ENCODE peak calls at places on chromosomes 5 and 9, in eight cellular contexts. One of them, this sample, is unnamed.

GRCh38 chr9:138117101-138117750 is 239.6 kb downstream of the CACNA1B start:
- DNase-seq in non-pigmented ciliary epithelial cell: no peak
- DNase-seq in globus pallidus: no peak
- DNase-seq in dorsolateral prefrontal cortex: no peak
- DNase-seq in LHCN-M2: no peak
- DNase-seq in brain microvascular endothelial cell: no peak
- DNase-seq in stimulated activated CD8-positive, alpha-beta memory T cell treated with anti-CD3 and anti-CD28 coated beads, Interleukin-12 subunit alpha, Interleukin-12 subunit beta, amount 100 ng/mL, for 4 hours: no peak
- DNase-seq in stromal cell of bone marrow: no peak
- DNase-seq in this sample: no peak

GRCh38 chr9:134698587-134699342 is 57.2 kb downstream of the COL5A1 start:
- DNase-seq in non-pigmented ciliary epithelial cell: no peak
- DNase-seq in globus pallidus: peak
- DNase-seq in dorsolateral prefrontal cortex: peak
- DNase-seq in LHCN-M2: peak
- DNase-seq in brain microvascular endothelial cell: peak
- DNase-seq in stimulated activated CD8-positive, alpha-beta memory T cell treated with anti-CD3 and anti-CD28 coated beads, Interleukin-12 subunit alpha, Interleukin-12 subunit beta, amount 100 ng/mL, for 4 hours: no peak
- DNase-seq in stromal cell of bone marrow: no peak
- DNase-seq in this sample: peak

GRCh38 chr5:175922192-175922885 is 45.8 kb downstream of the THOC3 start:
- DNase-seq in non-pigmented ciliary epithelial cell: peak
- DNase-seq in globus pallidus: no peak
- DNase-seq in dorsolateral prefrontal cortex: no peak
- DNase-seq in LHCN-M2: peak
- DNase-seq in brain microvascular endothelial cell: peak
- DNase-seq in stimulated activated CD8-positive, alpha-beta memory T cell treated with anti-CD3 and anti-CD28 coated beads, Interleukin-12 subunit alpha, Interleukin-12 subunit beta, amount 100 ng/mL, for 4 hours: no peak
- DNase-seq in stromal cell of bone marrow: peak
- DNase-seq in this sample: peak

GRCh38 chr5:90802695-90803317 is 244.2 kb downstream of the ADGRV1 start:
- DNase-seq in non-pigmented ciliary epithelial cell: no peak
- DNase-seq in globus pallidus: no peak
- DNase-seq in dorsolateral prefrontal cortex: peak
- DNase-seq in LHCN-M2: peak
- DNase-seq in brain microvascular endothelial cell: peak
- DNase-seq in stimulated activated CD8-positive, alpha-beta memory T cell treated with anti-CD3 and anti-CD28 coated beads, Interleukin-12 subunit alpha, Interleukin-12 subunit beta, amount 100 ng/mL, for 4 hours: no peak
- DNase-seq in stromal cell of bone marrow: no peak
- DNase-seq in this sample: peak

GRCh38 chr5:93793159-93793781 is 51.9 kb upstream of the POU5F2 start:
- DNase-seq in non-pigmented ciliary epithelial cell: no peak
- DNase-seq in globus pallidus: no peak
- DNase-seq in dorsolateral prefrontal cortex: no peak
- DNase-seq in LHCN-M2: no peak
- DNase-seq in brain microvascular endothelial cell: no peak
- DNase-seq in stimulated activated CD8-positive, alpha-beta memory T cell treated with anti-CD3 and anti-CD28 coated beads, Interleukin-12 subunit alpha, Interleukin-12 subunit beta, amount 100 ng/mL, for 4 hours: no peak
- DNase-seq in stromal cell of bone marrow: no peak
- DNase-seq in this sample: no peak

GRCh38 chr5:99378443-99378842 is 449.6 kb upstream of the CHD1 start:
- DNase-seq in non-pigmented ciliary epithelial cell: no peak
- DNase-seq in globus pallidus: no peak
- DNase-seq in dorsolateral prefrontal cortex: no peak
- DNase-seq in LHCN-M2: no peak
- DNase-seq in brain microvascular endothelial cell: no peak
- DNase-seq in stimulated activated CD8-positive, alpha-beta memory T cell treated with anti-CD3 and anti-CD28 coated beads, Interleukin-12 subunit alpha, Interleukin-12 subunit beta, amount 100 ng/mL, for 4 hours: no peak
- DNase-seq in stromal cell of bone marrow: no peak
- DNase-seq in this sample: no peak

GRCh38 chr9:115593587-115594091 is 475.7 kb upstream of the TNC start:
- DNase-seq in non-pigmented ciliary epithelial cell: no peak
- DNase-seq in globus pallidus: peak
- DNase-seq in dorsolateral prefrontal cortex: peak
- DNase-seq in LHCN-M2: peak
- DNase-seq in brain microvascular endothelial cell: peak
- DNase-seq in stimulated activated CD8-positive, alpha-beta memory T cell treated with anti-CD3 and anti-CD28 coated beads, Interleukin-12 subunit alpha, Interleukin-12 subunit beta, amount 100 ng/mL, for 4 hours: no peak
- DNase-seq in stromal cell of bone marrow: no peak
- DNase-seq in this sample: peak

GRCh38 chr5:850511-851006 is at the start of gene ZDHHC11:
- DNase-seq in non-pigmented ciliary epithelial cell: no peak
- DNase-seq in globus pallidus: no peak
- DNase-seq in dorsolateral prefrontal cortex: no peak
- DNase-seq in LHCN-M2: no peak
- DNase-seq in brain microvascular endothelial cell: no peak
- DNase-seq in stimulated activated CD8-positive, alpha-beta memory T cell treated with anti-CD3 and anti-CD28 coated beads, Interleukin-12 subunit alpha, Interleukin-12 subunit beta, amount 100 ng/mL, for 4 hours: no peak
- DNase-seq in stromal cell of bone marrow: no peak
- DNase-seq in this sample: no peak

GRCh38 chr5:169071-169727 is 22.1 kb upstream of the LRRC14B start:
- DNase-seq in non-pigmented ciliary epithelial cell: peak
- DNase-seq in globus pallidus: no peak
- DNase-seq in dorsolateral prefrontal cortex: no peak
- DNase-seq in LHCN-M2: no peak
- DNase-seq in brain microvascular endothelial cell: peak
- DNase-seq in stimulated activated CD8-positive, alpha-beta memory T cell treated with anti-CD3 and anti-CD28 coated beads, Interleukin-12 subunit alpha, Interleukin-12 subunit beta, amount 100 ng/mL, for 4 hours: no peak
- DNase-seq in stromal cell of bone marrow: no peak
- DNase-seq in this sample: peak

GRCh38 chr9:20227166-20227874 is 395.0 kb downstream of the MLLT3 start:
- DNase-seq in non-pigmented ciliary epithelial cell: no peak
- DNase-seq in globus pallidus: no peak
- DNase-seq in dorsolateral prefrontal cortex: no peak
- DNase-seq in LHCN-M2: peak
- DNase-seq in brain microvascular endothelial cell: no peak
- DNase-seq in stimulated activated CD8-positive, alpha-beta memory T cell treated with anti-CD3 and anti-CD28 coated beads, Interleukin-12 subunit alpha, Interleukin-12 subunit beta, amount 100 ng/mL, for 4 hours: no peak
- DNase-seq in stromal cell of bone marrow: peak
- DNase-seq in this sample: peak

GRCh38 chr9:78325343-78325742 is 28.4 kb downstream of the PSAT1 start:
- DNase-seq in non-pigmented ciliary epithelial cell: no peak
- DNase-seq in globus pallidus: peak
- DNase-seq in dorsolateral prefrontal cortex: no peak
- DNase-seq in LHCN-M2: peak
- DNase-seq in brain microvascular endothelial cell: peak
- DNase-seq in stimulated activated CD8-positive, alpha-beta memory T cell treated with anti-CD3 and anti-CD28 coated beads, Interleukin-12 subunit alpha, Interleukin-12 subunit beta, amount 100 ng/mL, for 4 hours: no peak
- DNase-seq in stromal cell of bone marrow: no peak
- DNase-seq in this sample: peak

GRCh38 chr5:89934069-89934468 is 475.5 kb downstream of the CETN3 start:
- DNase-seq in non-pigmented ciliary epithelial cell: no peak
- DNase-seq in globus pallidus: no peak
- DNase-seq in dorsolateral prefrontal cortex: no peak
- DNase-seq in LHCN-M2: peak
- DNase-seq in brain microvascular endothelial cell: no peak
- DNase-seq in stimulated activated CD8-positive, alpha-beta memory T cell treated with anti-CD3 and anti-CD28 coated beads, Interleukin-12 subunit alpha, Interleukin-12 subunit beta, amount 100 ng/mL, for 4 hours: no peak
- DNase-seq in stromal cell of bone marrow: no peak
- DNase-seq in this sample: no peak

GRCh38 chr5:41427505-41427904 is 82.9 kb downstream of the PLCXD3 start:
- DNase-seq in non-pigmented ciliary epithelial cell: no peak
- DNase-seq in globus pallidus: no peak
- DNase-seq in dorsolateral prefrontal cortex: no peak
- DNase-seq in LHCN-M2: no peak
- DNase-seq in brain microvascular endothelial cell: no peak
- DNase-seq in stimulated activated CD8-positive, alpha-beta memory T cell treated with anti-CD3 and anti-CD28 coated beads, Interleukin-12 subunit alpha, Interleukin-12 subunit beta, amount 100 ng/mL, for 4 hours: no peak
- DNase-seq in stromal cell of bone marrow: no peak
- DNase-seq in this sample: no peak

GRCh38 chr5:1227669-1228068 is 2.5 kb downstream of the SLC6A18 start:
- DNase-seq in non-pigmented ciliary epithelial cell: no peak
- DNase-seq in globus pallidus: no peak
- DNase-seq in dorsolateral prefrontal cortex: no peak
- DNase-seq in LHCN-M2: peak
- DNase-seq in brain microvascular endothelial cell: no peak
- DNase-seq in stimulated activated CD8-positive, alpha-beta memory T cell treated with anti-CD3 and anti-CD28 coated beads, Interleukin-12 subunit alpha, Interleukin-12 subunit beta, amount 100 ng/mL, for 4 hours: no peak
- DNase-seq in stromal cell of bone marrow: no peak
- DNase-seq in this sample: peak

This sample was measured in fibroblast of lung.